ENCODE peak calls at places on chromosomes 7 and 10, in nine cellular contexts. E, X, T, N, D, M, K, A and W are unnamed samples.
A peak's percentile ranks its signal among the peaks of the same experiment; 100 is the strongest.

GRCh38 chr10:50740351-50740688 is 584 bp downstream of the ASAH2B start:
- DNase-seq in E (peak; percentile 77), T (no peak), X (peak; percentile 67), D (peak; percentile 13), A (peak; percentile 52), M (peak; percentile 37), N (peak; percentile 68), K (no peak), W (no peak)

GRCh38 chr10:79353000-79353406 is 5.7 kb downstream of the PPIF start:
- DNase-seq in E (no peak), K (no peak), M (no peak), A (no peak), N (no peak), T (no peak), D (no peak), X (no peak), W (no peak)

GRCh38 chr10:69845574-69846251 is 44.0 kb downstream of the COL13A1 start:
- DNase-seq in N (peak; percentile 72), M (peak; percentile 79), E (peak; percentile 86), D (peak; percentile 62), X (no peak), K (no peak), A (peak; percentile 66), T (peak; percentile 22), W (no peak)

GRCh38 chr10:77582710-77583115 is 54.9 kb downstream of the KCNMA1 start:
- DNase-seq in A (peak; percentile 79), E (peak; percentile 98), X (peak; percentile 38), D (no peak), T (no peak), N (peak; percentile 89), M (peak; percentile 53), K (no peak), W (no peak)

GRCh38 chr7:98870071-98870651 is 347 bp upstream of the TMEM130 start:
- DNase-seq in D (peak; percentile 26), K (peak; percentile 51), X (peak; percentile 65), A (no peak), E (no peak), N (peak; percentile 35), M (peak; percentile 64), T (peak; percentile 44), W (peak; percentile 29)

GRCh38 chr7:148535227-148535626 is 55.3 kb upstream of the C7orf33 start:
- DNase-seq in K (peak; percentile 61), X (peak; percentile 41), E (peak; percentile 19), N (no peak), T (no peak), A (no peak), M (no peak), D (no peak), W (peak; percentile 1)

GRCh38 chr10:30431435-30431911 is 2.5 kb upstream of the MAP3K8 start:
- DNase-seq in E (no peak), T (no peak), A (no peak), K (no peak), X (no peak), D (peak; percentile 41), N (no peak), M (no peak), W (no peak)

GRCh38 chr7:114789942-114790341 is 132.0 kb upstream of the MDFIC start:
- DNase-seq in E (peak; percentile 81), A (no peak), N (peak; percentile 93), D (no peak), K (no peak), T (no peak), M (no peak), X (no peak), W (no peak)

GRCh38 chr10:124256151-124256550 is 162.6 kb downstream of the OAT start:
- DNase-seq in K (no peak), N (no peak), T (no peak), A (no peak), X (no peak), E (no peak), D (no peak), M (no peak), W (no peak)

GRCh38 chr7:141974831-141975230 is 1.3 kb upstream of the TAS2R38 start:
- DNase-seq in A (no peak), D (no peak), K (no peak), M (no peak), X (peak; percentile 16), E (no peak), N (no peak), T (no peak), W (no peak)

GRCh38 chr7:467393-467828 is 52.2 kb downstream of the PDGFA start:
- DNase-seq in A (no peak), N (no peak), M (no peak), K (no peak), T (no peak), X (no peak), D (no peak), E (no peak), W (no peak)

GRCh38 chr7:38682602-38683001 is 51.4 kb upstream of the AMPH start:
- DNase-seq in X (no peak), M (no peak), N (no peak), E (no peak), A (no peak), T (no peak), D (no peak), K (no peak), W (no peak)

GRCh38 chr10:59033622-59034021 is 142.8 kb upstream of the PHYHIPL start:
- DNase-seq in D (no peak), M (no peak), N (no peak), A (peak; percentile 55), K (no peak), X (no peak), T (no peak), E (peak; percentile 2), W (no peak)

GRCh38 chr10:104351919-104352318 is 1.7 kb upstream of the CFAP58 start:
- DNase-seq in K (no peak), E (no peak), M (no peak), D (no peak), A (no peak), T (no peak), N (no peak), X (no peak), W (no peak)

GRCh38 chr10:130493446-130494198 is 357.4 kb downstream of the GLRX3 start:
- DNase-seq in A (no peak), E (no peak), T (no peak), M (no peak), X (no peak), N (no peak), D (no peak), K (no peak), W (no peak)

GRCh38 chr10:126904807-126905686 is at the start of gene DOCK1:
- DNase-seq in M (peak; percentile 74), D (peak; percentile 72), K (peak; percentile 86), N (peak; percentile 63), A (peak; percentile 50), E (peak; percentile 62), T (peak; percentile 41), X (peak; percentile 19), W (no peak)

GRCh38 chr10:61786728-61787127 is 114.8 kb upstream of the ARID5B start:
- DNase-seq in M (peak; percentile 17), K (no peak), X (peak; percentile 76), N (peak; percentile 76), E (peak; percentile 82), T (no peak), D (no peak), A (peak; percentile 36), W (no peak)

GRCh38 chr7:25857376-25858067 is 294.5 kb upstream of the NFE2L3 start:
- DNase-seq in T (no peak), K (peak; percentile 39), A (no peak), D (no peak), E (peak; percentile 75), N (no peak), X (no peak), M (no peak), W (no peak)